ENCODE peak calls at places on chromosome 14, in six cellular contexts. S is mesothelial cell of epicardium, P is GM10248, T is tibial artery, D is left ventricle myocardium inferior, R is A673. O is an unnamed sample.

GRCh38 chr14:33512201-33512600 is 438.7 kb downstream of the EGLN3 start:
- DNase-seq in T (no peak), D (no peak), P (no peak), R (no peak), S (no peak), O (no peak)

GRCh38 chr14:96224480-96225096 is 19.9 kb downstream of the BDKRB2 start:
- DNase-seq in P (no peak), S (no peak), T (no peak), R (no peak), D (no peak), O (no peak)

GRCh38 chr14:103705158-103705523 is 10.1 kb downstream of the XRCC3 start:
- DNase-seq in S (no peak), R (no peak), P (no peak), T (peak), D (peak), O (no peak)

GRCh38 chr14:102088012-102088792 is 1.4 kb upstream of the HSP90AA1 start:
- DNase-seq in D (peak), S (no peak), P (peak), R (no peak), T (peak), O (no peak)

GRCh38 chr14:70008457-70008856 is 129.2 kb downstream of the SMOC1 start:
- DNase-seq in R (no peak), T (no peak), P (no peak), S (no peak), D (no peak), O (no peak)

GRCh38 chr14:42779024-42779423 is 1172.3 kb downstream of the LRFN5 start:
- DNase-seq in R (peak), T (no peak), P (no peak), D (no peak), S (no peak), O (no peak)

GRCh38 chr14:41799817-41800216 is 193.1 kb downstream of the LRFN5 start:
- DNase-seq in P (no peak), T (no peak), S (no peak), R (no peak), D (no peak), O (no peak)

GRCh38 chr14:52031781-52032180 is 37.1 kb downstream of the NID2 start:
- DNase-seq in T (peak), R (no peak), P (no peak), S (no peak), D (peak), O (no peak)

GRCh38 chr14:103859416-103860202 is 12.2 kb upstream of the PPP1R13B start:
- DNase-seq in P (no peak), T (no peak), S (no peak), R (no peak), D (no peak), O (no peak)

GRCh38 chr14:42378880-42379279 is 772.2 kb downstream of the LRFN5 start:
- DNase-seq in S (no peak), D (no peak), T (no peak), P (no peak), R (no peak), O (peak)

GRCh38 chr14:105420976-105421674 is 1.5 kb downstream of the MTA1 start:
- DNase-seq in T (no peak), S (no peak), D (no peak), P (no peak), R (no peak), O (no peak)

GRCh38 chr14:88168498-88169165 is 154.4 kb downstream of the KCNK10 start:
- DNase-seq in S (no peak), T (no peak), R (peak), D (no peak), P (peak), O (no peak)

GRCh38 chr14:82501554-82501953 is 967.9 kb upstream of the SEL1L start:
- DNase-seq in D (no peak), T (no peak), R (no peak), P (no peak), S (no peak), O (no peak)

GRCh38 chr14:83757896-83758295 is 1772.0 kb upstream of the FLRT2 start:
- DNase-seq in D (no peak), P (no peak), S (no peak), R (no peak), T (no peak), O (no peak)

GRCh38 chr14:101598159-101598558 is 36.9 kb downstream of the DIO3 start:
- DNase-seq in T (no peak), P (no peak), R (no peak), D (peak), S (no peak), O (no peak)

GRCh38 chr14:88952901-88953300 is 128.4 kb downstream of the TTC8 start:
- DNase-seq in P (no peak), R (no peak), S (no peak), D (no peak), T (no peak), O (no peak)

GRCh38 chr14:28661171-28661772 is 105.3 kb upstream of the FOXG1 start:
- DNase-seq in P (no peak), S (no peak), R (no peak), T (no peak), D (no peak), O (no peak)

GRCh38 chr14:93974833-93975232 is 1.5 kb downstream of the ASB2 start:
- DNase-seq in P (no peak), D (peak), S (no peak), T (peak), R (no peak), O (no peak)

GRCh38 chr14:104594310-104595046 is 10.1 kb downstream of the TMEM179 start:
- DNase-seq in R (no peak), P (no peak), D (peak), S (no peak), T (no peak), O (no peak)

GRCh38 chr14:94575730-94576585 is 5.3 kb upstream of the SERPINA5 start:
- DNase-seq in R (no peak), P (no peak), D (no peak), T (no peak), S (no peak), O (no peak)

GRCh38 chr14:100440207-100440631 is 117.1 kb downstream of the SLC25A47 start:
- DNase-seq in T (peak), S (no peak), P (peak), R (peak), D (peak), O (no peak)

GRCh38 chr14:27506272-27506671 is 908.4 kb upstream of the NOVA1 start:
- DNase-seq in S (no peak), P (no peak), R (no peak), D (no peak), T (no peak), O (no peak)

GRCh38 chr14:62661818-62662217 is 383.4 kb downstream of the KCNH5 start:
- DNase-seq in S (no peak), T (no peak), R (peak), D (no peak), P (no peak), O (no peak)

GRCh38 chr14:70641548-70642312 is at the start of gene TTC9:
- DNase-seq in S (peak), P (peak), D (peak), R (peak), T (no peak), O (no peak)

GRCh38 chr14:95649230-95649629 is 37.0 kb upstream of the TCL1B start:
- DNase-seq in R (no peak), P (no peak), D (no peak), T (no peak), S (no peak), O (no peak)

GRCh38 chr14:73269729-73270651 is 32.7 kb downstream of the PAPLN start:
- DNase-seq in T (peak), S (no peak), D (peak), R (no peak), P (peak), O (no peak)

GRCh38 chr14:80987235-80988032 is 32.0 kb downstream of the TSHR start:
- DNase-seq in T (peak), D (peak), R (peak), S (peak), P (peak), O (no peak)

GRCh38 chr14:53273671-53274072 is 120.5 kb upstream of the DDHD1 start:
- DNase-seq in P (no peak), R (peak), S (no peak), D (peak), T (no peak), O (no peak)

GRCh38 chr14:94139421-94139820 is 10.0 kb upstream of the IFI27L2 start:
- DNase-seq in S (no peak), R (no peak), D (no peak), P (no peak), T (no peak), O (no peak)

GRCh38 chr14:61608245-61609142 is 86.8 kb upstream of the HIF1A start:
- DNase-seq in D (no peak), S (no peak), T (no peak), R (no peak), P (no peak), O (no peak)

GRCh38 chr14:76391981-76392690 is 16.2 kb downstream of the ESRRB start:
- DNase-seq in D (no peak), T (no peak), R (no peak), S (no peak), P (no peak), O (no peak)

GRCh38 chr14:71988954-71989353 is 56.7 kb downstream of the RGS6 start:
- DNase-seq in P (no peak), T (no peak), D (peak), R (no peak), S (no peak), O (no peak)

DNA sequence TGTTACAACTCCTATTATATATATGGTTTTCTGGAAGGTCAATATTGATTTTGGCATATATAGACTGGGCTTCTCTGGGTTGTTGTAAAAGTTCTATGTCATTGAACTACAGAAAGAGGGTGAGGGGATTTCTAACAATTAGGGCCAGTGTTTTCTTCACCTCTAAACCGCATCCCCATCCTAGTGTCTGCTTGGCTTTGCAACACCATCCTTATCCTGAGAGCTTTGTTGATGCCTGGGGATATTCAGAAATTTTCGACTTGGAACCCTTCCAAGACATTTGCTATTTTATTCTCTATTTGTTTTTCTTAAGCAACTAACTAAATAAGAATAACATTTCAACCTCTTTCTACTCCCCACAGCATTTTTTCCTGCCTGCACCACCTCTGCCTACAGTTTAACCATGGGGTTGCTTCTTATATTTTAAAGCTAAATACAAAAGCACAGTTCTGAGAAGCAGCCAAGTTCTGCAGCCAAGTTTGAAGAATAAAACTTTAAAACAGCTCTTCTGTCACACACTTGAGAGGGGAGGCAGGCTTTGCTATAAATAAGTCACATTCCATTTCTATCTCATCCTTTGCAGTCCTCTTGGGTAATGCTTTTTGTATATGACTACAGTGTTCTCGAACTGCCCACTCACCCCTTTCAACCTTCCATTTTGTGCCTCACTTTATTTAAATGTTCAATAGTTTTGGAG is 53.5 kb downstream of the RGS6 start:
- DNase-seq in D (no peak), P (no peak), T (no peak), R (no peak), S (no peak), O (no peak)
- TF ChIP-seq CTCF in D (no peak), P (no peak), T (no peak), R (no peak), S (no peak), O (no peak)

DNA sequence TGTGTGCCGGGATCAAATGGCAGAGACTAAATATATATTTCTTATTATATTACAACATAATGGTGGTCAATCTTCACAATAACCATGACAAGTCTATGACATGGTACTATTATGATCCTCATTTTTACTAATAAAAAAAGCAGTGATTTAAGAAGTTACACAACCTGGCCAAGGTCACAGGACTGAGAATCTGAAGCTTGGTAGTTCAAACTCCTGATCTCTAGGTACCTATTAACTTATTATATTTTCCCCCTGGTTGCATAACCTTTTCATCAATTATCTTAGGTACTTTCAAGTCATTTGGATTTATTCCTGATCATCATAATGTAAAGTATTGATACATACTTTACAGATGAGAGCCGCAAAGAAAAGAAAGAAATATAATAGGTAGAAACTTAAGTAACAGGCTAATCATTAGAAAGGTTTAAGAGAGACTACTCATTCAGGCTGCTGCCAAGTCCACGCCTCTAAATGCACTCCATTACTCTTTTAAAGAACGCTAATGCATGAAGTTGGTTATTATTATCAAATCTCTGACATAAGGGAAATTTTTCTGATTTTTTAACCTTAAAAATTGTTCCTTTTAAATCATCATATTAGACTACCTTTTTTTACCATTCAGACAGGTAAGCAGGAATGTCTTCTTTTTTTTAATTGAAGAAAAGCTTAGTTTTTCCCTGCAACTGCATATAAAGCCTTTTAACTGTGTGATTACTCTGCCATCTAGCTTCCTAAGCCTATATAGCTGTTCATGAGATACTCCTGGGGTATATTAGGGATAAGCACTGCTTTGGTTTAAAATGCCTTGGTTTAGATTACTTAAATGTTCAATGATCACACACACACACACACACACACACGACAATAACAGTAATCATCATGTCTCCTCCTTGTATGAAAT is 35.6 kb downstream of the RPS29 start:
- DNase-seq in S (no peak), T (no peak), D (no peak), R (peak), P (no peak), O (no peak)
- TF ChIP-seq CTCF in S (no peak), T (no peak), D (no peak), R (peak), P (peak), O (peak)

GRCh38 chr14:22996823-22997301 is 13.1 kb downstream of the C14orf93 start:
- DNase-seq in P (no peak), R (peak), S (no peak), D (no peak), T (no peak), O (no peak)

GRCh38 chr14:22993517-22993916 is 11.2 kb upstream of the AJUBA start:
- DNase-seq in S (no peak), D (no peak), R (no peak), P (no peak), T (no peak), O (no peak)

GRCh38 chr14:22991852-22992251 is 9.5 kb upstream of the AJUBA start:
- DNase-seq in S (no peak), P (no peak), D (no peak), T (no peak), R (no peak), O (no peak)

GRCh38 chr14:22995889-22996611 is 13.7 kb upstream of the AJUBA start:
- DNase-seq in D (no peak), T (no peak), R (no peak), P (no peak), S (no peak), O (no peak)

GRCh38 chr14:22994762-22995275 is 12.5 kb upstream of the AJUBA start:
- DNase-seq in S (no peak), T (no peak), P (peak), R (peak), D (no peak), O (no peak)
- TF ChIP-seq CTCF in S (no peak), T (peak), P (peak), R (peak), D (peak), O (peak)

GRCh38 chr14:37669242-37669641 is 73.8 kb downstream of the TTC6 start:
- DNase-seq in R (no peak), S (no peak), P (no peak), T (no peak), D (no peak), O (no peak)
- TF ChIP-seq CTCF in R (no peak), S (no peak), P (no peak), T (no peak), D (no peak), O (peak)

DNA sequence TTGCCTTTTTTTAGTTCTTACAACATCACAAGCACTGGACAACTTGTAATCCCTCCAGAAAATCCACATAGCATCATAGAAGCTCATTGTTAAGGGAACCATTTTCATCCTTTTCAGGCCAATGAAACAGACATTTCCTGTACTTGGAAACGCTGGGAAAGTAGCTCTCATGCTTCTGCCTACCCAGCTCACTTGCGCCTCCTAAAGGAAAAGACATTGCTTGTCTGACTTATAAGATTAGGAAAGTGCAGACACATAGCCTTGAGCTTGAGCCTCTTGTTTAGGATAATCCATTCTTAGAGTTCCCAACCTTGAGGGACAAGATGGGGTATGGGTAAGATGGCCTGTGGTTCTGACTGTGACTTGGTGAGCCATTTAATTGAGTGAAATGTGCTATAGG is 589.5 kb downstream of the NOVA1 start:
- DNase-seq in P (no peak), R (peak), T (no peak), S (no peak), D (no peak), O (no peak)
- TF ChIP-seq CTCF in P (no peak), R (peak), T (no peak), S (no peak), D (no peak), O (peak)

GRCh38 chr14:68941820-68942219 is 37.3 kb downstream of the ACTN1 start:
- DNase-seq in P (no peak), R (peak), D (peak), S (no peak), T (peak), O (no peak)
- TF ChIP-seq CTCF in P (no peak), R (peak), D (peak), S (no peak), T (peak), O (no peak)